ENCODE peak calls at places on chromosomes 5 and 9, in four cellular contexts. A is choroid plexus epithelial cell, V is hypothalamus, C is ecto neural progenitor cell. I is an unnamed sample.

GRCh38 chr9:113578877-113579269 is 115.3 kb downstream of the RGS3 start:
- DNase-seq in A (peak), V (peak), C (no peak), I (peak)

GRCh38 chr9:77291714-77292113 is 114.4 kb downstream of the VPS13A start:
- DNase-seq in A (peak), V (no peak), C (no peak), I (no peak)

GRCh38 chr9:106880863-106881262 is 17.9 kb downstream of the ZNF462 start:
- DNase-seq in A (no peak), V (no peak), C (no peak), I (no peak)

GRCh38 chr9:123225374-123225813 is 43.0 kb downstream of the STRBP start:
- DNase-seq in A (peak), V (peak), C (no peak), I (peak)

GRCh38 chr9:19375536-19375935 is 4.5 kb downstream of the RPS6 start:
- DNase-seq in A (peak), V (no peak), C (no peak), I (no peak)

GRCh38 chr5:179795863-179796833 is 2.4 kb downstream of the LTC4S start:
- DNase-seq in A (peak), V (peak), C (peak), I (peak)

GRCh38 chr5:65774346-65774745 is 52.3 kb downstream of the NLN start:
- DNase-seq in A (peak), V (no peak), C (no peak), I (peak)

GRCh38 chr5:79578876-79579275 is 33.4 kb upstream of the TENT2 start:
- DNase-seq in A (no peak), V (no peak), C (no peak), I (no peak)

GRCh38 chr9:127540664-127541041 is 71.4 kb upstream of the STXBP1 start:
- DNase-seq in A (no peak), V (no peak), C (no peak), I (no peak)

GRCh38 chr5:2699231-2699630 is 52.2 kb downstream of the IRX2 start:
- DNase-seq in A (no peak), V (no peak), C (no peak), I (no peak)

GRCh38 chr5:179265529-179266290 is 79.6 kb downstream of the ADAMTS2 start:
- DNase-seq in A (peak), V (no peak), C (peak), I (peak)

GRCh38 chr5:17412760-17413671 is 85.0 kb upstream of the TAF11L2 start:
- DNase-seq in A (no peak), V (no peak), C (no peak), I (no peak)

GRCh38 chr9:137319976-137320551 is 18.0 kb upstream of the NRARP start:
- DNase-seq in A (no peak), V (no peak), C (peak), I (no peak)

GRCh38 chr5:67361932-67362729 is 165.5 kb upstream of the CD180 start:
- DNase-seq in A (peak), V (no peak), C (no peak), I (no peak)

GRCh38 chr5:179338123-179338676 is 7.1 kb downstream of the ADAMTS2 start:
- DNase-seq in A (no peak), V (no peak), C (no peak), I (no peak)

GRCh38 chr5:14491505-14491904 is 90.1 kb upstream of the OTULINL start:
- DNase-seq in A (peak), V (no peak), C (no peak), I (peak)

GRCh38 chr5:112289465-112289864 is 129.6 kb downstream of the EPB41L4A start:
- DNase-seq in A (no peak), V (no peak), C (no peak), I (no peak)

GRCh38 chr9:122370869-122371467 is at the start of gene PTGS1:
- DNase-seq in A (no peak), V (no peak), C (peak), I (no peak)

GRCh38 chr5:106474066-106474465 is 1196.7 kb downstream of the EFNA5 start:
- DNase-seq in A (no peak), V (no peak), C (no peak), I (no peak)